ENCODE peak calls at places on chromosomes 3 and 15, in seven cellular contexts. One of them, this sample, is unnamed.

GRCh38 chr3:125357032-125357658 is 18.0 kb downstream of the ZNF148 start:
- DNase-seq in thoracic aorta: no peak
- DNase-seq in spleen: peak; percentile 89
- DNase-seq in lower lobe of right lung: peak; percentile 66
- DNase-seq in endothelial cell of umbilical vein: peak; percentile 66
- DNase-seq in CD8-positive, alpha-beta memory T cell: peak; percentile 17
- DNase-seq in naive thymus-derived CD4-positive, alpha-beta T cell: peak; percentile 84
- DNase-seq in this sample: peak; percentile 74

GRCh38 chr3:13828501-13828900 is 51.4 kb downstream of the WNT7A start:
- DNase-seq in naive thymus-derived CD4-positive, alpha-beta T cell: no peak
- DNase-seq in CD8-positive, alpha-beta memory T cell: no peak
- DNase-seq in spleen: peak; percentile 31
- DNase-seq in lower lobe of right lung: no peak
- DNase-seq in thoracic aorta: no peak
- DNase-seq in endothelial cell of umbilical vein: no peak
- DNase-seq in this sample: no peak

GRCh38 chr15:29122506-29122905 is 147.1 kb downstream of the NSMCE3 start:
- DNase-seq in spleen: no peak
- DNase-seq in thoracic aorta: no peak
- DNase-seq in naive thymus-derived CD4-positive, alpha-beta T cell: no peak
- DNase-seq in endothelial cell of umbilical vein: no peak
- DNase-seq in CD8-positive, alpha-beta memory T cell: no peak
- DNase-seq in lower lobe of right lung: no peak
- DNase-seq in this sample: no peak

GRCh38 chr3:71227344-71227743 is 356.2 kb downstream of the FOXP1 start:
- DNase-seq in spleen: no peak
- DNase-seq in naive thymus-derived CD4-positive, alpha-beta T cell: no peak
- DNase-seq in thoracic aorta: no peak
- DNase-seq in endothelial cell of umbilical vein: peak; percentile 75
- DNase-seq in lower lobe of right lung: no peak
- DNase-seq in CD8-positive, alpha-beta memory T cell: no peak
- DNase-seq in this sample: no peak

GRCh38 chr15:100307241-100307855 is 34.4 kb downstream of the ADAMTS17 start:
- DNase-seq in naive thymus-derived CD4-positive, alpha-beta T cell: no peak
- DNase-seq in CD8-positive, alpha-beta memory T cell: no peak
- DNase-seq in endothelial cell of umbilical vein: no peak
- DNase-seq in thoracic aorta: no peak
- DNase-seq in spleen: no peak
- DNase-seq in lower lobe of right lung: no peak
- DNase-seq in this sample: no peak

GRCh38 chr3:188082040-188082439 is 71.9 kb upstream of the LPP start:
- DNase-seq in naive thymus-derived CD4-positive, alpha-beta T cell: no peak
- DNase-seq in lower lobe of right lung: no peak
- DNase-seq in thoracic aorta: no peak
- DNase-seq in CD8-positive, alpha-beta memory T cell: no peak
- DNase-seq in spleen: no peak
- DNase-seq in endothelial cell of umbilical vein: no peak
- DNase-seq in this sample: no peak

GRCh38 chr3:82163907-82164520 is 402.6 kb upstream of the GBE1 start:
- DNase-seq in thoracic aorta: no peak
- DNase-seq in spleen: no peak
- DNase-seq in naive thymus-derived CD4-positive, alpha-beta T cell: no peak
- DNase-seq in CD8-positive, alpha-beta memory T cell: no peak
- DNase-seq in endothelial cell of umbilical vein: peak; percentile 7
- DNase-seq in lower lobe of right lung: no peak
- DNase-seq in this sample: no peak

GRCh38 chr3:85821130-85821756 is 862.5 kb downstream of the CADM2 start:
- DNase-seq in endothelial cell of umbilical vein: peak; percentile 4
- DNase-seq in thoracic aorta: no peak
- DNase-seq in spleen: no peak
- DNase-seq in CD8-positive, alpha-beta memory T cell: no peak
- DNase-seq in lower lobe of right lung: no peak
- DNase-seq in naive thymus-derived CD4-positive, alpha-beta T cell: no peak
- DNase-seq in this sample: peak; percentile 60

GRCh38 chr15:31271224-31271635 is 55.4 kb upstream of the KLF13 start:
- DNase-seq in lower lobe of right lung: no peak
- DNase-seq in naive thymus-derived CD4-positive, alpha-beta T cell: no peak
- DNase-seq in endothelial cell of umbilical vein: no peak
- DNase-seq in CD8-positive, alpha-beta memory T cell: no peak
- DNase-seq in thoracic aorta: no peak
- DNase-seq in spleen: no peak
- DNase-seq in this sample: no peak

GRCh38 chr15:81330351-81331085 is 6.6 kb upstream of the STARD5 start:
- DNase-seq in endothelial cell of umbilical vein: no peak
- DNase-seq in CD8-positive, alpha-beta memory T cell: no peak
- DNase-seq in spleen: no peak
- DNase-seq in lower lobe of right lung: no peak
- DNase-seq in naive thymus-derived CD4-positive, alpha-beta T cell: no peak
- DNase-seq in thoracic aorta: no peak
- DNase-seq in this sample: no peak

GRCh38 chr15:78930577-78931388 is 14.1 kb downstream of the CTSH start:
- DNase-seq in endothelial cell of umbilical vein: peak; percentile 27
- DNase-seq in thoracic aorta: no peak
- DNase-seq in CD8-positive, alpha-beta memory T cell: no peak
- DNase-seq in lower lobe of right lung: no peak
- DNase-seq in spleen: peak; percentile 61
- DNase-seq in naive thymus-derived CD4-positive, alpha-beta T cell: no peak
- DNase-seq in this sample: no peak

GRCh38 chr15:52331490-52332240 is 36.1 kb upstream of the MYO5C start:
- DNase-seq in naive thymus-derived CD4-positive, alpha-beta T cell: peak; percentile 43
- DNase-seq in CD8-positive, alpha-beta memory T cell: no peak
- DNase-seq in thoracic aorta: no peak
- DNase-seq in endothelial cell of umbilical vein: peak; percentile 68
- DNase-seq in spleen: no peak
- DNase-seq in lower lobe of right lung: no peak
- DNase-seq in this sample: no peak

GRCh38 chr15:40878785-40879184 is 4.8 kb upstream of the RHOV start:
- DNase-seq in spleen: no peak
- DNase-seq in CD8-positive, alpha-beta memory T cell: no peak
- DNase-seq in endothelial cell of umbilical vein: no peak
- DNase-seq in lower lobe of right lung: no peak
- DNase-seq in naive thymus-derived CD4-positive, alpha-beta T cell: no peak
- DNase-seq in thoracic aorta: no peak
- DNase-seq in this sample: no peak

GRCh38 chr3:178900244-178900643 is 171.4 kb downstream of the ZMAT3 start:
- DNase-seq in thoracic aorta: no peak
- DNase-seq in spleen: no peak
- DNase-seq in lower lobe of right lung: no peak
- DNase-seq in CD8-positive, alpha-beta memory T cell: no peak
- DNase-seq in endothelial cell of umbilical vein: no peak
- DNase-seq in naive thymus-derived CD4-positive, alpha-beta T cell: no peak
- DNase-seq in this sample: no peak

GRCh38 chr15:80749589-80749988 is 29.6 kb upstream of the CEMIP start:
- DNase-seq in naive thymus-derived CD4-positive, alpha-beta T cell: no peak
- DNase-seq in thoracic aorta: no peak
- DNase-seq in spleen: no peak
- DNase-seq in CD8-positive, alpha-beta memory T cell: no peak
- DNase-seq in endothelial cell of umbilical vein: no peak
- DNase-seq in lower lobe of right lung: no peak
- DNase-seq in this sample: no peak

GRCh38 chr15:56736308-56736707 is 3.0 kb upstream of the ZNF280D start:
- DNase-seq in thoracic aorta: no peak
- DNase-seq in naive thymus-derived CD4-positive, alpha-beta T cell: no peak
- DNase-seq in endothelial cell of umbilical vein: peak; percentile 57
- DNase-seq in CD8-positive, alpha-beta memory T cell: no peak
- DNase-seq in lower lobe of right lung: no peak
- DNase-seq in spleen: no peak
- DNase-seq in this sample: no peak

GRCh38 chr15:75817151-75817935 is 25.9 kb upstream of the UBE2Q2 start:
- DNase-seq in spleen: no peak
- DNase-seq in naive thymus-derived CD4-positive, alpha-beta T cell: no peak
- DNase-seq in thoracic aorta: no peak
- DNase-seq in CD8-positive, alpha-beta memory T cell: no peak
- DNase-seq in endothelial cell of umbilical vein: no peak
- DNase-seq in lower lobe of right lung: no peak
- DNase-seq in this sample: no peak

GRCh38 chr15:41777421-41777973 is 3.2 kb downstream of the MAPKBP1 start:
- DNase-seq in naive thymus-derived CD4-positive, alpha-beta T cell: no peak
- DNase-seq in thoracic aorta: no peak
- DNase-seq in CD8-positive, alpha-beta memory T cell: no peak
- DNase-seq in lower lobe of right lung: no peak
- DNase-seq in spleen: no peak
- DNase-seq in endothelial cell of umbilical vein: peak; percentile 72
- DNase-seq in this sample: no peak

GRCh38 chr15:78440375-78441373 is 2.7 kb downstream of the IREB2 start:
- DNase-seq in lower lobe of right lung: no peak
- DNase-seq in spleen: no peak
- DNase-seq in thoracic aorta: no peak
- DNase-seq in endothelial cell of umbilical vein: no peak
- DNase-seq in naive thymus-derived CD4-positive, alpha-beta T cell: no peak
- DNase-seq in CD8-positive, alpha-beta memory T cell: no peak
- DNase-seq in this sample: no peak

GRCh38 chr3:10883478-10884234 is 67.6 kb downstream of the SLC6A11 start:
- DNase-seq in spleen: no peak
- DNase-seq in CD8-positive, alpha-beta memory T cell: no peak
- DNase-seq in endothelial cell of umbilical vein: peak; percentile 6
- DNase-seq in lower lobe of right lung: no peak
- DNase-seq in thoracic aorta: no peak
- DNase-seq in naive thymus-derived CD4-positive, alpha-beta T cell: no peak
- DNase-seq in this sample: peak; percentile 40

GRCh38 chr15:65595960-65596359 is 15.0 kb downstream of the INTS14 start:
- DNase-seq in lower lobe of right lung: no peak
- DNase-seq in spleen: no peak
- DNase-seq in naive thymus-derived CD4-positive, alpha-beta T cell: no peak
- DNase-seq in endothelial cell of umbilical vein: peak; percentile 23
- DNase-seq in CD8-positive, alpha-beta memory T cell: no peak
- DNase-seq in thoracic aorta: no peak
- DNase-seq in this sample: peak; percentile 49

GRCh38 chr3:99246010-99246654 is 344.6 kb upstream of the DCBLD2 start:
- DNase-seq in CD8-positive, alpha-beta memory T cell: no peak
- DNase-seq in spleen: no peak
- DNase-seq in lower lobe of right lung: no peak
- DNase-seq in endothelial cell of umbilical vein: peak; percentile 62
- DNase-seq in naive thymus-derived CD4-positive, alpha-beta T cell: no peak
- DNase-seq in thoracic aorta: no peak
- DNase-seq in this sample: no peak

GRCh38 chr3:128074851-128075515 is 22.7 kb downstream of the SEC61A1 start:
- DNase-seq in lower lobe of right lung: no peak
- DNase-seq in thoracic aorta: no peak
- DNase-seq in spleen: no peak
- DNase-seq in endothelial cell of umbilical vein: no peak
- DNase-seq in naive thymus-derived CD4-positive, alpha-beta T cell: no peak
- DNase-seq in CD8-positive, alpha-beta memory T cell: no peak
- DNase-seq in this sample: no peak

GRCh38 chr3:184039414-184039813 is 7.9 kb downstream of the HTR3D start:
- DNase-seq in lower lobe of right lung: no peak
- DNase-seq in naive thymus-derived CD4-positive, alpha-beta T cell: no peak
- DNase-seq in CD8-positive, alpha-beta memory T cell: no peak
- DNase-seq in spleen: no peak
- DNase-seq in thoracic aorta: no peak
- DNase-seq in endothelial cell of umbilical vein: no peak
- DNase-seq in this sample: no peak

DNA sequence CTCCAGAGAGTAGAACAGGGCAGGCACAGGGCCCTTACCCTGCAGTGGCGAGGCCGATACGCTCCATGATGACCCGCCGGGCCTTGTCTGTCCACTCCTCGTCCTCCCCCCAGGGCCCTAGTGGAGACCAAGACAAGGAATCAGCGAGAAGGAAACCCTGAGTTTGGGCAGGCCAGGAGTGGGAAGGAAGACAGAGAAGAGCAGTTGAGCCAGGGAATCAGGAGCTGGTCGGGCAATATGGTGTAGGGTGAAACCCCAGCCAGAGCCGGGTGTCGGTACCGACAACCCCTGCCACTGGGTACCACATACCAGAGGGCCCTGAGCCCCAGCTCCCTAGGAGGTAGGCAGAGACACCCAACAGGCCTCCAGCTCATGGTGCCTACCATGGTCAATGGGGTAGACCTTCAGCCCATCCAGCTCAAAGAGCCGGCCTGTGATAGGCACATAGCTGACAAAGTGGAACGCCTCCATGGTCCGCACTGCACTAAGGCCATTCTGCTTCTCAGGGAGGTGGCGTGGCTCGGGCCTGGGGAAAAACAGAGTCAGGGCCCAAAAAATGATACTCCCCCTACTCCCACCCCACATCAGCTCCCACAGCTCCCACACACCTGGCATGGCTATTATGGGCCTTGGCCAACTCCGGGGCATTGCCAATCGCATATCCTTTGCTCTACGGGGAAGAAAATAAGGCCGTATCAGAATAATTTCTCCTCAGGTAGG is 38.0 kb downstream of the SEMA3G start:
- DNase-seq in spleen: peak; percentile 63
- DNase-seq in CD8-positive, alpha-beta memory T cell: no peak
- DNase-seq in naive thymus-derived CD4-positive, alpha-beta T cell: no peak
- DNase-seq in thoracic aorta: no peak
- DNase-seq in lower lobe of right lung: no peak
- DNase-seq in endothelial cell of umbilical vein: no peak
- DNase-seq in this sample: no peak
- H3K27ac ChIP-seq in spleen: no peak overlapping the region
- H3K27ac ChIP-seq in CD8-positive, alpha-beta memory T cell: no peak overlapping the region
- H3K27ac ChIP-seq in naive thymus-derived CD4-positive, alpha-beta T cell: no peak overlapping the region
- H3K27ac ChIP-seq in thoracic aorta: no peak overlapping the region
- H3K27ac ChIP-seq in lower lobe of right lung: no peak overlapping the region
- H3K27ac ChIP-seq in endothelial cell of umbilical vein: no peak overlapping the region
- H3K27ac ChIP-seq in this sample: no peak overlapping the region

GRCh38 chr3:129432671-129433070 is 4.2 kb upstream of the EFCAB12 start:
- DNase-seq in endothelial cell of umbilical vein: no peak
- DNase-seq in thoracic aorta: no peak
- DNase-seq in spleen: no peak
- DNase-seq in naive thymus-derived CD4-positive, alpha-beta T cell: no peak
- DNase-seq in CD8-positive, alpha-beta memory T cell: no peak
- DNase-seq in lower lobe of right lung: no peak
- DNase-seq in this sample: no peak
- H3K36me3 ChIP-seq in endothelial cell of umbilical vein: peaks cover 17% of the 10 kb centered on the region
- H3K36me3 ChIP-seq in thoracic aorta: peaks cover 31% of the 10 kb centered on the region
- H3K36me3 ChIP-seq in spleen: peaks cover 42% of the 10 kb centered on the region
- H3K36me3 ChIP-seq in naive thymus-derived CD4-positive, alpha-beta T cell: peaks cover 62% of the 10 kb centered on the region
- H3K36me3 ChIP-seq in CD8-positive, alpha-beta memory T cell: peaks cover 31% of the 10 kb centered on the region
- H3K36me3 ChIP-seq in lower lobe of right lung: peaks cover 83% of the 10 kb centered on the region
- H3K36me3 ChIP-seq in this sample: no peaks in the 10 kb centered on the region

DNA sequence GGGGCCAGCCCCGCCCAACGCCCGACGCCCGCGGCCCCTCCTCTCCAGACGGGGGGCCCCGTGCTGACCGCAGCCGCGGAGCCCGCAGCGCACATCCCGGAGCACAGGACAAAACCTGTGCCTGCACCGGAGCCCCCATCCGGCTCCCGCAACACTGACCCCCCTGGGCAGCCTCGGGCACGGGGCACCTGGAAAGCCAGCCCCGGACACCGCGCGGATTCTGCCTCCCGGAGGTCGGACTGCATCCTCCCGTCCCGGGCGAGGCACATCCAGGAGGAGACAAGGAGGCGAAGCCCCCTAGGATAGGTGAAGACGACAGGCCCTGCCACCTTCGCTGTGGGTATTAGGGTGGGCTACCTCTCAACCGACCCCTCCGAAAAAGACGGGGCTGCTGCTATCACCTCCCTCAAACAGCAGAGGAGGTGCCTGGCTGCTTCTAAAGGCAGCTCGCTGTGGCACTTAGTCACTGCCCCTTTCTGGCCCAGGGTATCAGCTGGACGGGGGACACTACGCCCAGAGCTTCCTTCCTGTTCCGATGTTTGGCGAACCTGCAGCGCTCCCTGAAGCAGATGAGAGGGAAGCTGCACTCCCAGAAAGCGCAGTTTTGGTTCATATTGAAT is 10.6 kb downstream of the XXYLT1 start:
- DNase-seq in lower lobe of right lung: no peak
- DNase-seq in thoracic aorta: no peak
- DNase-seq in spleen: no peak
- DNase-seq in endothelial cell of umbilical vein: peak; percentile 53
- DNase-seq in CD8-positive, alpha-beta memory T cell: peak; percentile 9
- DNase-seq in naive thymus-derived CD4-positive, alpha-beta T cell: no peak
- DNase-seq in this sample: peak; percentile 43
- H3K4me1 ChIP-seq in lower lobe of right lung: peaks cover 38% of the 10 kb centered on the region
- H3K4me1 ChIP-seq in thoracic aorta: peaks cover 32% of the 10 kb centered on the region
- H3K4me1 ChIP-seq in spleen: peaks cover 24% of the 10 kb centered on the region
- H3K4me1 ChIP-seq in endothelial cell of umbilical vein: peaks cover 56% of the 10 kb centered on the region
- H3K4me1 ChIP-seq in CD8-positive, alpha-beta memory T cell: peaks cover 18% of the 10 kb centered on the region
- H3K4me1 ChIP-seq in naive thymus-derived CD4-positive, alpha-beta T cell: peaks cover 17% of the 10 kb centered on the region
- H3K4me1 ChIP-seq in this sample: peaks cover 12% of the 10 kb centered on the region

GRCh38 chr3:107520535-107520934 is 2.2 kb upstream of the BBX start:
- DNase-seq in lower lobe of right lung: no peak
- DNase-seq in endothelial cell of umbilical vein: no peak
- DNase-seq in naive thymus-derived CD4-positive, alpha-beta T cell: no peak
- DNase-seq in CD8-positive, alpha-beta memory T cell: no peak
- DNase-seq in spleen: no peak
- DNase-seq in thoracic aorta: no peak
- DNase-seq in this sample: no peak
- H3K27ac ChIP-seq in lower lobe of right lung: no peak overlapping the region
- H3K27ac ChIP-seq in endothelial cell of umbilical vein: no peak overlapping the region
- H3K27ac ChIP-seq in naive thymus-derived CD4-positive, alpha-beta T cell: no peak overlapping the region
- H3K27ac ChIP-seq in CD8-positive, alpha-beta memory T cell: no peak overlapping the region
- H3K27ac ChIP-seq in spleen: no peak overlapping the region
- H3K27ac ChIP-seq in thoracic aorta: no peak overlapping the region
- H3K27ac ChIP-seq in this sample: no peak overlapping the region

This sample was measured in testis.